ENCODE peak calls at places on chromosomes 6 and 20, in six cellular contexts. V, W, E, M, H and I are unnamed samples.

GRCh38 chr20:10508468-10509251 is 73.6 kb downstream of the SLX4IP start:
- DNase-seq in V (no peak), W (peak; percentile 43), E (no peak), M (peak; percentile 53), H (no peak), I (no peak)

GRCh38 chr6:89925826-89926225 is 31.6 kb downstream of the GJA10 start:
- DNase-seq in V (no peak), W (no peak), E (no peak), M (no peak), H (no peak), I (no peak)

GRCh38 chr20:36228809-36229208 is 7.5 kb upstream of the AAR2 start:
- DNase-seq in V (no peak), W (no peak), E (no peak), M (no peak), H (no peak), I (no peak)

GRCh38 chr20:37932919-37933318 is 30.0 kb downstream of the VSTM2L start:
- DNase-seq in V (no peak), W (no peak), E (no peak), M (no peak), H (peak; percentile 34), I (no peak)

GRCh38 chr6:41965429-41966213 is 24.0 kb upstream of the CCND3 start:
- DNase-seq in V (no peak), W (no peak), E (peak; percentile 41), M (no peak), H (no peak), I (no peak)

GRCh38 chr20:49584418-49585382 is 16.8 kb upstream of the PTGIS start:
- DNase-seq in V (no peak), W (no peak), E (no peak), M (no peak), H (peak; percentile 46), I (no peak)

GRCh38 chr6:168884646-168885086 is 369.0 kb downstream of the THBS2 start:
- DNase-seq in V (peak; percentile 63), W (peak; percentile 33), E (peak; percentile 86), M (peak; percentile 83), H (peak; percentile 87), I (peak; percentile 80)

GRCh38 chr6:751765-752164 is 58.8 kb upstream of the EXOC2 start:
- DNase-seq in V (peak; percentile 15), W (no peak), E (no peak), M (no peak), H (no peak), I (no peak)

GRCh38 chr6:85252085-85252484 is 197.8 kb upstream of the NT5E start:
- DNase-seq in V (no peak), W (no peak), E (no peak), M (no peak), H (no peak), I (no peak)

GRCh38 chr6:137313211-137313610 is 94.0 kb upstream of the IFNGR1 start:
- DNase-seq in V (no peak), W (no peak), E (no peak), M (no peak), H (no peak), I (no peak)

GRCh38 chr6:157570104-157570503 is 189.1 kb downstream of the ZDHHC14 start:
- DNase-seq in V (no peak), W (no peak), E (no peak), M (no peak), H (no peak), I (no peak)

GRCh38 chr6:137224890-137225198 is 5.7 kb upstream of the IFNGR1 start:
- DNase-seq in V (no peak), W (no peak), E (no peak), M (no peak), H (no peak), I (no peak)

GRCh38 chr20:62387993-62388635 is 1.2 kb downstream of the RPS21 start:
- DNase-seq in V (no peak), W (no peak), E (no peak), M (no peak), H (no peak), I (no peak)

GRCh38 chr20:57953638-57954037 is 243.8 kb upstream of the PMEPA1 start:
- DNase-seq in V (no peak), W (peak; percentile 51), E (no peak), M (no peak), H (no peak), I (no peak)

GRCh38 chr20:36585410-36586125 is 12.2 kb downstream of the TGIF2 start:
- DNase-seq in V (peak; percentile 17), W (no peak), E (no peak), M (no peak), H (no peak), I (no peak)